ENCODE peak calls at places on chromosomes 11 and 22, in six cellular contexts. One of them, this sample, is unnamed.

GRCh38 chr11:121389651-121390050 is 62.5 kb upstream of the SORL1 start:
- DNase-seq in A549: no peak
- DNase-seq in HepG2: no peak
- DNase-seq in endothelial cell of umbilical vein: no peak
- DNase-seq in K562: no peak
- DNase-seq in GM12878: no peak
- DNase-seq in this sample: no peak

GRCh38 chr11:6132431-6132830 is 24.9 kb downstream of the OR56B4 start:
- DNase-seq in A549: no peak
- DNase-seq in HepG2: no peak
- DNase-seq in endothelial cell of umbilical vein: no peak
- DNase-seq in K562: no peak
- DNase-seq in GM12878: no peak
- DNase-seq in this sample: no peak

GRCh38 chr22:20536590-20537324 is 29.3 kb downstream of the MED15 start:
- DNase-seq in A549: no peak
- DNase-seq in HepG2: no peak
- DNase-seq in endothelial cell of umbilical vein: no peak
- DNase-seq in K562: peak
- DNase-seq in GM12878: no peak
- DNase-seq in this sample: no peak

GRCh38 chr11:25441432-25441831 is 890.5 kb upstream of the ANO3 start:
- DNase-seq in A549: no peak
- DNase-seq in HepG2: no peak
- DNase-seq in endothelial cell of umbilical vein: no peak
- DNase-seq in K562: no peak
- DNase-seq in GM12878: no peak
- DNase-seq in this sample: no peak

GRCh38 chr11:123072279-123072678 is 10.3 kb upstream of the HSPA8 start:
- DNase-seq in A549: no peak
- DNase-seq in HepG2: no peak
- DNase-seq in endothelial cell of umbilical vein: no peak
- DNase-seq in K562: no peak
- DNase-seq in GM12878: no peak
- DNase-seq in this sample: no peak

GRCh38 chr11:74583024-74583624 is 9.3 kb upstream of the POLD3 start:
- DNase-seq in A549: no peak
- DNase-seq in HepG2: no peak
- DNase-seq in endothelial cell of umbilical vein: no peak
- DNase-seq in K562: no peak
- DNase-seq in GM12878: no peak
- DNase-seq in this sample: no peak

GRCh38 chr11:122817121-122817520 is 21.2 kb upstream of the CRTAM start:
- DNase-seq in A549: no peak
- DNase-seq in HepG2: no peak
- DNase-seq in endothelial cell of umbilical vein: no peak
- DNase-seq in K562: no peak
- DNase-seq in GM12878: no peak
- DNase-seq in this sample: no peak

GRCh38 chr22:24185001-24185500 is 3.8 kb downstream of the SUSD2 start:
- DNase-seq in A549: no peak
- DNase-seq in HepG2: no peak
- DNase-seq in endothelial cell of umbilical vein: no peak
- DNase-seq in K562: no peak
- DNase-seq in GM12878: no peak
- DNase-seq in this sample: no peak

GRCh38 chr11:29183301-29183700 is 833.5 kb downstream of the KCNA4 start:
- DNase-seq in A549: no peak
- DNase-seq in HepG2: no peak
- DNase-seq in endothelial cell of umbilical vein: peak
- DNase-seq in K562: no peak
- DNase-seq in GM12878: no peak
- DNase-seq in this sample: no peak

GRCh38 chr11:65130631-65131416 is 3.5 kb downstream of the SYVN1 start:
- DNase-seq in A549: no peak
- DNase-seq in HepG2: no peak
- DNase-seq in endothelial cell of umbilical vein: no peak
- DNase-seq in K562: no peak
- DNase-seq in GM12878: no peak
- DNase-seq in this sample: peak

GRCh38 chr11:86955674-86956522 is 703 bp upstream of the FZD4 start:
- DNase-seq in A549: peak
- DNase-seq in HepG2: peak
- DNase-seq in endothelial cell of umbilical vein: peak
- DNase-seq in K562: peak
- DNase-seq in GM12878: peak
- DNase-seq in this sample: peak

GRCh38 chr11:111718436-111719325 is 47.5 kb downstream of the PPP2R1B start:
- DNase-seq in A549: no peak
- DNase-seq in HepG2: peak
- DNase-seq in endothelial cell of umbilical vein: peak
- DNase-seq in K562: no peak
- DNase-seq in GM12878: no peak
- DNase-seq in this sample: no peak

GRCh38 chr11:69326622-69327219 is 32.8 kb downstream of the MYEOV start:
- DNase-seq in A549: no peak
- DNase-seq in HepG2: no peak
- DNase-seq in endothelial cell of umbilical vein: no peak
- DNase-seq in K562: no peak
- DNase-seq in GM12878: no peak
- DNase-seq in this sample: no peak

GRCh38 chr11:128936546-128937275 is 6.0 kb downstream of the TP53AIP1 start:
- DNase-seq in A549: no peak
- DNase-seq in HepG2: peak
- DNase-seq in endothelial cell of umbilical vein: no peak
- DNase-seq in K562: no peak
- DNase-seq in GM12878: no peak
- DNase-seq in this sample: no peak

GRCh38 chr22:32926600-32926999 is 125.1 kb downstream of the TIMP3 start:
- DNase-seq in A549: peak
- DNase-seq in HepG2: peak
- DNase-seq in endothelial cell of umbilical vein: no peak
- DNase-seq in K562: peak
- DNase-seq in GM12878: no peak
- DNase-seq in this sample: peak

GRCh38 chr11:74675761-74676160 is 55.5 kb downstream of the CHRDL2 start:
- DNase-seq in A549: no peak
- DNase-seq in HepG2: no peak
- DNase-seq in endothelial cell of umbilical vein: no peak
- DNase-seq in K562: no peak
- DNase-seq in GM12878: no peak
- DNase-seq in this sample: no peak

GRCh38 chr11:69398529-69399492 is 82.7 kb upstream of the LINC01488 start:
- DNase-seq in A549: no peak
- DNase-seq in HepG2: no peak
- DNase-seq in endothelial cell of umbilical vein: no peak
- DNase-seq in K562: no peak
- DNase-seq in GM12878: no peak
- DNase-seq in this sample: peak

GRCh38 chr22:39900306-39901227 is at the start of gene GRAP2:
- DNase-seq in A549: no peak
- DNase-seq in HepG2: no peak
- DNase-seq in endothelial cell of umbilical vein: no peak
- DNase-seq in K562: no peak
- DNase-seq in GM12878: peak
- DNase-seq in this sample: peak

GRCh38 chr11:5090668-5091067 is 21.3 kb downstream of the OR52E1 start:
- DNase-seq in A549: no peak
- DNase-seq in HepG2: no peak
- DNase-seq in endothelial cell of umbilical vein: no peak
- DNase-seq in K562: no peak
- DNase-seq in GM12878: no peak
- DNase-seq in this sample: no peak

GRCh38 chr11:104968856-104969776 is 742 bp upstream of the CASP4 start:
- DNase-seq in A549: no peak
- DNase-seq in HepG2: peak
- DNase-seq in endothelial cell of umbilical vein: peak
- DNase-seq in K562: no peak
- DNase-seq in GM12878: no peak
- DNase-seq in this sample: peak
- TF ChIP-seq CTCF in A549: no peak
- TF ChIP-seq CTCF in HepG2: peak
- TF ChIP-seq CTCF in endothelial cell of umbilical vein: no peak
- TF ChIP-seq CTCF in K562: no peak
- TF ChIP-seq CTCF in GM12878: no peak
- TF ChIP-seq CTCF in this sample: no peak

GRCh38 chr22:46052801-46053562 is 76.0 kb upstream of the WNT7B start:
- DNase-seq in A549: no peak
- DNase-seq in HepG2: no peak
- DNase-seq in endothelial cell of umbilical vein: peak
- DNase-seq in K562: no peak
- DNase-seq in GM12878: no peak
- DNase-seq in this sample: no peak

GRCh38 chr22:46054878-46055158 is 77.9 kb upstream of the WNT7B start:
- DNase-seq in A549: no peak
- DNase-seq in HepG2: no peak
- DNase-seq in endothelial cell of umbilical vein: no peak
- DNase-seq in K562: no peak
- DNase-seq in GM12878: no peak
- DNase-seq in this sample: no peak

GRCh38 chr22:46054091-46054877 is 77.3 kb upstream of the WNT7B start:
- DNase-seq in A549: no peak
- DNase-seq in HepG2: no peak
- DNase-seq in endothelial cell of umbilical vein: peak
- DNase-seq in K562: no peak
- DNase-seq in GM12878: no peak
- DNase-seq in this sample: no peak

GRCh38 chr22:46052331-46052771 is 75.4 kb upstream of the WNT7B start:
- DNase-seq in A549: no peak
- DNase-seq in HepG2: no peak
- DNase-seq in endothelial cell of umbilical vein: no peak
- DNase-seq in K562: no peak
- DNase-seq in GM12878: no peak
- DNase-seq in this sample: no peak

DNA sequence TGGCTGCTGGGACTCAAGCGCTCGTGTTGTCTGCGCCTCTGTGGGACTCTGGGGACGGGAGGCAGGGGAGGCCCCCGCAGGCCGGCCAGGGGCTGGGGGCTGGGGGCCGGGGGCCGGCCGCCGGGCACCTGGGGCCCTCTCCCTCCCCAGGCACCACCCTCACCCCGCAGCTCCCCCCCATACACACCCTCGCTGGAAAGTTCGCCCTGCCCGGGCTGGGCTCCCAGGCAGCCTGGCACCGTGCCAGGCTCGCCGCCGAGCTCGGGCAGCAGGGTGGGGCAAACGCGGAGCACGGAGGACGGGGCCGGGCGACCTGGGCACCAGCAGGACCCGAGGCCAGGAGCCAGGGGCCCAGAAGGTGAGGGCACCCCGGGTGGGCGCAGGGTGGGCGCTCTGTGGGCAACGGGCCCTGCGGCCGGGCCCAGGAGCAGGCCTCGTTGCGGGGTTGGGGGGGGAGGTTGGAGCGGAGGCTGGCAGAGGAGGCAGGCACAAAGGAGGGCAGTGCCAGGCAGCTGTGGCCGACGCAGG is 76.7 kb upstream of the WNT7B start:
- DNase-seq in A549: peak
- DNase-seq in HepG2: no peak
- DNase-seq in endothelial cell of umbilical vein: peak
- DNase-seq in K562: peak
- DNase-seq in GM12878: no peak
- DNase-seq in this sample: no peak
- TF ChIP-seq POLR2A in A549: peak
- TF ChIP-seq POLR2A in HepG2: no peak
- TF ChIP-seq POLR2A in endothelial cell of umbilical vein: no peak
- TF ChIP-seq POLR2A in K562: no peak
- TF ChIP-seq POLR2A in GM12878: peak
- TF ChIP-seq POLR2A in this sample: no peak

DNA sequence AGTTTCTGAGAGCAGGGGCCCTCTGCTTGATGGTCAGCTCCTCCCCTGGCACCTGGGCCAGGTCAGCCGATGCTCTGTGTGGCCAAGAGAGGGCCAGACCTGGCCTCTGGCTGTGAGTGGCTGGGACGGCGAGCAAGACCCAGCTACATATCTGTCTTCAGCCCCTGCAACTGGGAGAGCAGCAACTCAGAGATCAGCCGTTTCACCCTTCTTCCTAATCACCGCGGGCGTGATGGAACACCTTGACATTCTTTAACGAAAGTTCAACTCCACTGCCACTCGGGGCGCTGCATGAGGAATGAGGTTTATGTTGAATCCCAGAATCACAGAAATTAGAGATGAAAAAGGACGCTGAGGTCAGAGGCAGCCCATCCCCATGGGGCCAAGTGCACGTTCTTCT is 195.9 kb downstream of the TRIM29 start:
- DNase-seq in A549: no peak
- DNase-seq in HepG2: no peak
- DNase-seq in endothelial cell of umbilical vein: no peak
- DNase-seq in K562: peak
- DNase-seq in GM12878: no peak
- DNase-seq in this sample: no peak
- TF ChIP-seq MYC in A549: no peak
- TF ChIP-seq MYC in HepG2: no peak
- TF ChIP-seq MYC in endothelial cell of umbilical vein: no peak
- TF ChIP-seq MYC in K562: no peak
- TF ChIP-seq MYC in GM12878: no peak
- TF ChIP-seq MYC in this sample: no peak

GRCh38 chr11:26904114-26904513 is 89.8 kb upstream of the FIBIN start:
- DNase-seq in A549: no peak
- DNase-seq in HepG2: no peak
- DNase-seq in endothelial cell of umbilical vein: no peak
- DNase-seq in K562: no peak
- DNase-seq in GM12878: no peak
- DNase-seq in this sample: no peak

GRCh38 chr11:26904801-26905200 is 89.1 kb upstream of the FIBIN start:
- DNase-seq in A549: no peak
- DNase-seq in HepG2: no peak
- DNase-seq in endothelial cell of umbilical vein: no peak
- DNase-seq in K562: no peak
- DNase-seq in GM12878: no peak
- DNase-seq in this sample: no peak

GRCh38 chr11:26901162-26901561 is 92.8 kb upstream of the FIBIN start:
- DNase-seq in A549: no peak
- DNase-seq in HepG2: no peak
- DNase-seq in endothelial cell of umbilical vein: no peak
- DNase-seq in K562: no peak
- DNase-seq in GM12878: no peak
- DNase-seq in this sample: no peak

GRCh38 chr11:26909429-26910009 is 84.4 kb upstream of the FIBIN start:
- DNase-seq in A549: no peak
- DNase-seq in HepG2: no peak
- DNase-seq in endothelial cell of umbilical vein: no peak
- DNase-seq in K562: no peak
- DNase-seq in GM12878: no peak
- DNase-seq in this sample: no peak

GRCh38 chr11:26905368-26905767 is 88.5 kb upstream of the FIBIN start:
- DNase-seq in A549: no peak
- DNase-seq in HepG2: no peak
- DNase-seq in endothelial cell of umbilical vein: no peak
- DNase-seq in K562: no peak
- DNase-seq in GM12878: no peak
- DNase-seq in this sample: no peak
- TF ChIP-seq CTCF in A549: no peak
- TF ChIP-seq CTCF in HepG2: no peak
- TF ChIP-seq CTCF in endothelial cell of umbilical vein: no peak
- TF ChIP-seq CTCF in K562: no peak
- TF ChIP-seq CTCF in GM12878: no peak
- TF ChIP-seq CTCF in this sample: no peak

This sample was measured in NB4.